ENCODE peak calls at places on chromosomes 12 and 14, in nine cellular contexts. R is GM10248, F is body of pancreas, M is NB4, V is bronchial epithelial cell, N is RWPE1, G is AG09309, W is mucosa of descending colon, O is BJ. J is an unnamed sample.

GRCh38 chr12:111741235-111741812 is 25.4 kb upstream of the ALDH2 start:
- DNase-seq in R (no peak), F (peak; percentile 56), M (no peak), V (no peak), N (no peak), G (no peak), W (peak; percentile 79), O (no peak), J (peak; percentile 39)

GRCh38 chr14:79608426-79608825 is 602.9 kb downstream of the DIO2 start:
- DNase-seq in R (no peak), F (no peak), M (no peak), V (peak; percentile 15), N (no peak), G (no peak), W (no peak), O (no peak), J (no peak)

GRCh38 chr12:30286345-30286926 is 409.2 kb downstream of the IPO8 start:
- DNase-seq in R (no peak), F (no peak), M (peak; percentile 42), V (peak; percentile 55), N (peak; percentile 18), G (no peak), W (no peak), O (no peak), J (no peak)

GRCh38 chr12:108964391-108965166 is 56.3 kb downstream of the SVOP start:
- DNase-seq in R (no peak), F (no peak), M (no peak), V (no peak), N (no peak), G (no peak), W (no peak), O (no peak), J (no peak)

GRCh38 chr14:28163261-28163660 is 603.3 kb upstream of the FOXG1 start:
- DNase-seq in R (no peak), F (no peak), M (no peak), V (no peak), N (no peak), G (no peak), W (no peak), O (no peak), J (no peak)

GRCh38 chr12:109377139-109377685 is 29.5 kb downstream of the MYO1H start:
- DNase-seq in R (no peak), F (no peak), M (no peak), V (no peak), N (no peak), G (no peak), W (no peak), O (no peak), J (no peak)

GRCh38 chr14:93046696-93047050 is 69.1 kb downstream of the ITPK1 start:
- DNase-seq in R (no peak), F (no peak), M (no peak), V (no peak), N (no peak), G (no peak), W (no peak), O (no peak), J (no peak)

GRCh38 chr14:100018482-100018881 is 46.7 kb upstream of the EVL start:
- DNase-seq in R (no peak), F (no peak), M (peak; percentile 32), V (no peak), N (no peak), G (no peak), W (no peak), O (no peak), J (no peak)

GRCh38 chr12:81128930-81129554 is 51.2 kb downstream of the ACSS3 start:
- DNase-seq in R (peak; percentile 37), F (peak; percentile 52), M (peak; percentile 58), V (peak; percentile 43), N (peak; percentile 25), G (peak; percentile 10), W (peak; percentile 47), O (no peak), J (no peak)

GRCh38 chr14:56491299-56492285 is 88.0 kb upstream of the TMEM260 start:
- DNase-seq in R (peak; percentile 18), F (peak; percentile 28), M (peak; percentile 57), V (peak; percentile 66), N (peak; percentile 23), G (no peak), W (peak; percentile 58), O (no peak), J (peak; percentile 12)

GRCh38 chr14:31449971-31450610 is 7.2 kb downstream of the DTD2 start:
- DNase-seq in R (peak; percentile 33), F (no peak), M (peak; percentile 55), V (peak; percentile 47), N (peak; percentile 29), G (no peak), W (no peak), O (peak; percentile 12), J (no peak)

GRCh38 chr14:69531135-69531534 is 43.5 kb downstream of the CCDC177 start:
- DNase-seq in R (no peak), F (no peak), M (no peak), V (no peak), N (no peak), G (no peak), W (no peak), O (no peak), J (no peak)

GRCh38 chr14:34085695-34086094 is 134.8 kb upstream of the EGLN3 start:
- DNase-seq in R (no peak), F (no peak), M (no peak), V (no peak), N (no peak), G (no peak), W (no peak), O (no peak), J (no peak)

GRCh38 chr14:39395555-39396254 is 36.5 kb downstream of the FBXO33 start:
- DNase-seq in R (no peak), F (no peak), M (no peak), V (peak; percentile 63), N (peak; percentile 32), G (no peak), W (no peak), O (no peak), J (no peak)

GRCh38 chr12:89334770-89335169 is 17.5 kb downstream of the DUSP6 start:
- DNase-seq in R (no peak), F (no peak), M (no peak), V (no peak), N (no peak), G (no peak), W (no peak), O (no peak), J (no peak)

GRCh38 chr12:67647547-67648305 is 819 bp upstream of the DYRK2 start:
- DNase-seq in R (peak; percentile 48), F (peak; percentile 86), M (peak; percentile 66), V (peak; percentile 76), N (peak; percentile 84), G (no peak), W (peak; percentile 80), O (peak; percentile 66), J (peak; percentile 68)
- TF ChIP-seq CTCF in R (no peak), F (peak; percentile 15), M (peak; percentile 3), V (peak; percentile 53), N (peak; percentile 51), G (peak; percentile 41), W (no peak), O (peak; percentile 46), J (peak; percentile 35)

GRCh38 chr12:41882144-41882805 is 262.4 kb downstream of the GXYLT1 start:
- DNase-seq in R (no peak), F (no peak), M (no peak), V (no peak), N (no peak), G (no peak), W (no peak), O (no peak), J (no peak)
- TF ChIP-seq CTCF in R (no peak), F (no peak), M (no peak), V (no peak), N (no peak), G (no peak), W (no peak), O (no peak), J (no peak)

GRCh38 chr12:50507930-50508329 is 3.1 kb downstream of the DIP2B start:
- DNase-seq in R (no peak), F (no peak), M (no peak), V (peak; percentile 21), N (no peak), G (no peak), W (no peak), O (no peak), J (no peak)
- TF ChIP-seq CTCF in R (no peak), F (no peak), M (no peak), V (no peak), N (no peak), G (no peak), W (no peak), O (no peak), J (no peak)

GRCh38 chr14:64159588-64159987 is 134.6 kb downstream of the ESR2 start:
- DNase-seq in R (no peak), F (no peak), M (no peak), V (no peak), N (no peak), G (no peak), W (no peak), O (no peak), J (no peak)
- TF ChIP-seq CTCF in R (no peak), F (no peak), M (no peak), V (no peak), N (no peak), G (no peak), W (no peak), O (no peak), J (no peak)

GRCh38 chr14:50717826-50718225 is 49.7 kb upstream of the SAV1 start:
- DNase-seq in R (no peak), F (no peak), M (no peak), V (no peak), N (no peak), G (no peak), W (no peak), O (no peak), J (no peak)
- TF ChIP-seq CTCF in R (no peak), F (no peak), M (no peak), V (no peak), N (no peak), G (no peak), W (no peak), O (no peak), J (no peak)

GRCh38 chr12:69508581-69508980 is 38.4 kb downstream of the FRS2 start:
- DNase-seq in R (no peak), F (no peak), M (no peak), V (no peak), N (no peak), G (no peak), W (no peak), O (no peak), J (no peak)

GRCh38 chr12:69510176-69510827 is 40.1 kb downstream of the FRS2 start:
- DNase-seq in R (no peak), F (peak; percentile 71), M (no peak), V (no peak), N (no peak), G (no peak), W (peak; percentile 32), O (no peak), J (no peak)

GRCh38 chr12:69511016-69511415 is 40.8 kb downstream of the FRS2 start:
- DNase-seq in R (no peak), F (no peak), M (no peak), V (no peak), N (no peak), G (no peak), W (no peak), O (no peak), J (no peak)

GRCh38 chr12:69508091-69508490 is 37.9 kb downstream of the FRS2 start:
- DNase-seq in R (no peak), F (no peak), M (no peak), V (no peak), N (no peak), G (no peak), W (no peak), O (no peak), J (no peak)

GRCh38 chr12:69509308-69509736 is 39.1 kb downstream of the FRS2 start:
- DNase-seq in R (no peak), F (no peak), M (no peak), V (no peak), N (no peak), G (no peak), W (no peak), O (no peak), J (no peak)
- TF ChIP-seq CTCF in R (no peak), F (no peak), M (no peak), V (no peak), N (no peak), G (no peak), W (no peak), O (no peak), J (no peak)